ENCODE peak calls at places on chromosomes 5 and 9, in seven cellular contexts. I is neuronal stem cell, T is mesendoderm, G is H9, A is H1, F is trophoblast cell, K is mesenchymal stem cell. L is an unnamed sample.

GRCh38 chr5:34736445-34737119 is 80.5 kb downstream of the RAI14 start:
- DNase-seq in T (peak), K (peak), I (no peak), F (peak), A (peak), G (peak), L (peak)

GRCh38 chr9:136538599-136539426 is 7.0 kb downstream of the NOTCH1 start:
- DNase-seq in T (no peak), A (no peak), F (no peak), K (no peak), I (no peak), G (no peak), L (no peak)

GRCh38 chr9:72349240-72349639 is 15.8 kb downstream of the ZFAND5 start:
- DNase-seq in F (no peak), K (peak), T (no peak), G (no peak), A (no peak), I (no peak), L (no peak)

GRCh38 chr9:126411225-126411947 is 84.8 kb downstream of the MVB12B start:
- DNase-seq in A (no peak), F (no peak), T (no peak), I (no peak), K (no peak), G (no peak), L (no peak)

GRCh38 chr5:178453224-178453623 is 137.0 kb downstream of the COL23A1 start:
- DNase-seq in F (peak), T (no peak), A (peak), I (no peak), G (no peak), K (peak), L (peak)

GRCh38 chr9:127078336-127078735 is 44.1 kb downstream of the ANGPTL2 start:
- DNase-seq in A (no peak), G (no peak), I (no peak), T (no peak), F (peak), K (no peak), L (no peak)

GRCh38 chr9:16515879-16516289 is 354.6 kb downstream of the BNC2 start:
- DNase-seq in T (peak), G (peak), K (peak), I (no peak), A (peak), F (peak), L (peak)

GRCh38 chr5:168434746-168435321 is 51.4 kb upstream of the RARS1 start:
- DNase-seq in A (no peak), G (no peak), I (no peak), F (no peak), T (no peak), K (no peak), L (peak)

GRCh38 chr5:143524338-143524929 is 120.9 kb upstream of the NR3C1 start:
- DNase-seq in F (no peak), I (no peak), G (no peak), A (no peak), T (no peak), K (no peak), L (peak)

GRCh38 chr5:5422819-5423515 is 490 bp downstream of the ICE1 start:
- DNase-seq in F (peak), T (no peak), K (peak), G (no peak), I (no peak), A (no peak), L (no peak)

GRCh38 chr5:157475432-157475831 is 15.4 kb downstream of the NIPAL4 start:
- DNase-seq in G (no peak), K (no peak), A (no peak), T (no peak), F (no peak), I (no peak), L (no peak)

GRCh38 chr5:110134963-110135935 is 445.5 kb downstream of the MAN2A1 start:
- DNase-seq in I (no peak), G (no peak), T (no peak), K (no peak), F (no peak), A (no peak), L (no peak)

GRCh38 chr5:135231289-135231688 is 167.7 kb downstream of the MACROH2A1 start:
- DNase-seq in K (no peak), F (no peak), A (no peak), I (no peak), G (no peak), T (no peak), L (no peak)

GRCh38 chr5:36217591-36217990 is 24.1 kb downstream of the NADK2 start:
- DNase-seq in G (no peak), I (no peak), K (no peak), T (no peak), F (no peak), A (no peak), L (no peak)

GRCh38 chr9:105076729-105077128 is 148.8 kb upstream of the ABCA1 start:
- DNase-seq in G (no peak), F (no peak), I (no peak), T (no peak), K (no peak), A (no peak), L (no peak)

GRCh38 chr9:105074501-105074900 is 146.5 kb upstream of the ABCA1 start:
- DNase-seq in T (no peak), I (no peak), G (no peak), K (no peak), A (no peak), F (no peak), L (no peak)

GRCh38 chr9:105083246-105083645 is 155.3 kb upstream of the ABCA1 start:
- DNase-seq in F (peak), I (no peak), G (no peak), A (no peak), K (no peak), T (peak), L (no peak)

GRCh38 chr9:105082843-105083242 is 154.9 kb upstream of the ABCA1 start:
- DNase-seq in T (no peak), F (no peak), K (no peak), A (no peak), I (no peak), G (no peak), L (no peak)

GRCh38 chr9:105079457-105079856 is 151.5 kb upstream of the ABCA1 start:
- DNase-seq in G (no peak), K (no peak), F (no peak), A (no peak), T (no peak), I (no peak), L (no peak)
- H4K8ac ChIP-seq in G (no peak), K (no peak), F (no peak), A (no peak), T (no peak), I (no peak), L (no peak)

DNA sequence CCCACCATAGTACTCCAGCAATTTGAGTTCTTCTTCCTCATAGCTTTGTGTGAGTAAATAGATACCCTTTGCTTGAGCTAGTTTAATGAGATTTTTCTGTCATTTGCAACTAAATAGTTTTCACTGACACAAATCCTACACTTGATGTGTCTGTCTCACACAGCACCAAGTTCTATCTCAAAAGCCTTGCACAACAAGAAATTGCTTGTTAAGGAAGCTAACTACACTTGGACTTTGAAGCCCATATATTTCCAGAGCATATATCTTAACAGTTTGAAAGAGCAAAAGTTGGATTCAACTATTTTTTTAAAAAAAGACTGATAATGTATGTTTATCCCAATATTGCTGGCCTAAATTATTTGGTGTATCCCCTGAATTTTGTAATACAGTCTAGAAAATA is 459.2 kb downstream of the ACTL7B start:
- DNase-seq in G (no peak), I (no peak), A (no peak), T (no peak), K (no peak), F (no peak), L (no peak)
- H4K8ac ChIP-seq in G (no peak), I (no peak), A (no peak), T (no peak), K (no peak), F (no peak), L (no peak)

GRCh38 chr9:1922026-1922425 is 93.1 kb upstream of the SMARCA2 start:
- DNase-seq in F (no peak), I (no peak), T (peak), G (peak), A (no peak), K (no peak), L (no peak)

GRCh38 chr9:1916676-1917075 is 98.5 kb upstream of the SMARCA2 start:
- DNase-seq in K (no peak), G (no peak), I (no peak), T (no peak), F (no peak), A (no peak), L (no peak)

GRCh38 chr9:1913931-1914330 is 101.2 kb upstream of the SMARCA2 start:
- DNase-seq in G (no peak), K (no peak), A (no peak), I (no peak), F (peak), T (no peak), L (no peak)

GRCh38 chr9:1918642-1919041 is 96.5 kb upstream of the SMARCA2 start:
- DNase-seq in G (no peak), K (no peak), I (no peak), T (no peak), A (no peak), F (no peak), L (no peak)

GRCh38 chr9:1919229-1919628 is 95.9 kb upstream of the SMARCA2 start:
- DNase-seq in G (no peak), T (no peak), K (no peak), A (no peak), F (no peak), I (no peak), L (no peak)
- H4K8ac ChIP-seq in G (no peak), T (no peak), K (no peak), A (no peak), F (no peak), I (no peak), L (no peak)

GRCh38 chr9:104362912-104363472 is 141.1 kb upstream of the OR13F1 start:
- DNase-seq in G (no peak), K (no peak), F (no peak), T (no peak), I (no peak), A (no peak), L (no peak)
- H4K8ac ChIP-seq in G (no peak), K (no peak), F (no peak), T (no peak), I (no peak), A (no peak), L (no peak)

GRCh38 chr5:93055556-93055955 is 525.5 kb downstream of the NR2F1-AS1 start:
- DNase-seq in A (no peak), T (no peak), I (no peak), G (no peak), F (no peak), K (no peak), L (peak)
- H4K8ac ChIP-seq in A (no peak), T (no peak), I (no peak), G (no peak), F (no peak), K (no peak), L (peak)

GRCh38 chr5:71529682-71530081 is 57.5 kb upstream of the MCCC2 start:
- DNase-seq in G (no peak), F (no peak), T (no peak), K (no peak), A (no peak), I (no peak), L (no peak)
- H4K8ac ChIP-seq in G (no peak), F (no peak), T (no peak), K (no peak), A (no peak), I (no peak), L (no peak)

GRCh38 chr5:92836861-92837755 is 743.9 kb downstream of the NR2F1-AS1 start:
- DNase-seq in I (no peak), T (no peak), F (no peak), G (no peak), K (no peak), A (no peak), L (peak)

GRCh38 chr5:92838253-92838652 is 742.8 kb downstream of the NR2F1-AS1 start:
- DNase-seq in F (no peak), K (no peak), G (peak), I (no peak), T (peak), A (no peak), L (no peak)

GRCh38 chr5:92841604-92842155 is 739.3 kb downstream of the NR2F1-AS1 start:
- DNase-seq in G (no peak), I (no peak), T (no peak), A (no peak), F (no peak), K (no peak), L (no peak)

GRCh38 chr5:92835712-92836111 is 745.3 kb downstream of the NR2F1-AS1 start:
- DNase-seq in F (no peak), A (no peak), K (peak), G (no peak), I (no peak), T (no peak), L (no peak)
- H4K8ac ChIP-seq in F (no peak), A (no peak), K (no peak), G (no peak), I (no peak), T (no peak), L (no peak)

GRCh38 chr5:120552638-120553037 is 88.5 kb downstream of the PRR16 start:
- DNase-seq in A (no peak), K (no peak), F (no peak), G (no peak), I (no peak), T (no peak), L (peak)
- H4K8ac ChIP-seq in A (no peak), K (no peak), F (no peak), G (no peak), I (no peak), T (no peak), L (no peak)

DNA sequence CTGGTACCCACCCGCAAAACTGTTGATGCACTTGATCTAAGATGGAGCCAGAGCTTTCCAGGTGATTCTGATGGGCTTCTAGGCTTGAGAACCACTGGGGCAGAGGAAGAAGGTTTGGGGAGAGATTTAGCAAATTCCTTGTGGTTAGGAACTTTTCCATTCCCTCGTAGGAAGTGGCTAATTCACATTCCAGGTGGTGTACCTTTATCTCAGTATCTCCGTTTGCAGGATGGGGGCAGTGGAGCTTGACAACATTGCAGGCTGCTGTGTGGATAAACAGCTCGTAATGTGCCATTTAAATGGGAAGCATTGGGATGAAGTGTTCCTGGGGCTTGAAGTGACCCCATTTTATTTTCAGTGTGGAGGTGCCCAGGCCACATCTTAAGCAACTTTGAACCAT is 172.9 kb upstream of the IL12B start:
- DNase-seq in F (peak), K (no peak), T (peak), I (no peak), A (no peak), G (no peak), L (no peak)
- H4K8ac ChIP-seq in F (no peak), K (no peak), T (no peak), I (no peak), A (no peak), G (no peak), L (no peak)

L was measured in IMR-90.